ENCODE peak calls at places on chromosomes 6 and 20, in four cellular contexts. F, Q, S and V are unnamed samples.

GRCh38 chr6:29967379-29968010 is 25.2 kb downstream of the HLA-A start:
- DNase-seq in S (no peak), Q (no peak), F (no peak), V (peak; percentile 81)

GRCh38 chr6:8177721-8178120 is 75.4 kb upstream of the EEF1E1 start:
- DNase-seq in S (peak; percentile 48), Q (no peak), F (no peak), V (no peak)

GRCh38 chr20:1163105-1163504 is 21.7 kb downstream of the TMEM74B start:
- DNase-seq in S (no peak), Q (no peak), F (no peak), V (no peak)

GRCh38 chr6:121436966-121437756 is 1.7 kb downstream of the GJA1 start:
- DNase-seq in Q (peak; percentile 56), S (peak; percentile 40), F (peak; percentile 54), V (no peak)

GRCh38 chr20:58224097-58224496 is 4.4 kb downstream of the ANKRD60 start:
- DNase-seq in Q (no peak), F (no peak), S (no peak), V (no peak)

GRCh38 chr6:6901945-6902344 is 205.8 kb upstream of the RREB1 start:
- DNase-seq in S (no peak), Q (no peak), F (no peak), V (no peak)

GRCh38 chr6:165649701-165650137 is 13.3 kb downstream of the PDE10A start:
- DNase-seq in Q (no peak), F (no peak), S (peak; percentile 93), V (no peak)

GRCh38 chr6:139029470-139030210 is 1.1 kb downstream of the ABRACL start:
- DNase-seq in Q (peak; percentile 48), F (peak; percentile 37), S (peak; percentile 59), V (no peak)

GRCh38 chr6:168368971-168369370 is 49.4 kb upstream of the DACT2 start:
- DNase-seq in S (no peak), F (no peak), Q (no peak), V (no peak)

GRCh38 chr20:37417146-37417856 is 71.4 kb downstream of the SRC start:
- DNase-seq in Q (no peak), F (no peak), S (no peak), V (no peak)

GRCh38 chr20:10626896-10627295 is 46.9 kb downstream of the JAG1 start:
- DNase-seq in F (no peak), S (no peak), Q (no peak), V (no peak)

GRCh38 chr6:168377481-168377850 is 57.9 kb upstream of the DACT2 start:
- DNase-seq in S (no peak), Q (no peak), F (no peak), V (no peak)

GRCh38 chr20:17624551-17625245 is 54.8 kb downstream of the DSTN start:
- DNase-seq in Q (no peak), S (no peak), F (no peak), V (no peak)
- TF ChIP-seq BHLHE40 in Q (no peak), S (no peak), F (no peak), V (no peak)

GRCh38 chr20:46509523-46509922 is 3.8 kb downstream of the ZNF334 start:
- DNase-seq in S (no peak), Q (no peak), F (no peak), V (no peak)

GRCh38 chr20:46507760-46508407 is 5.5 kb downstream of the ZNF334 start:
- DNase-seq in F (no peak), S (no peak), Q (no peak), V (no peak)

GRCh38 chr20:46512943-46513844 is at the start of gene ZNF334:
- DNase-seq in Q (no peak), F (no peak), S (peak; percentile 8), V (peak; percentile 69)
- TF ChIP-seq BHLHE40 in Q (no peak), F (no peak), S (no peak), V (no peak)

DNA sequence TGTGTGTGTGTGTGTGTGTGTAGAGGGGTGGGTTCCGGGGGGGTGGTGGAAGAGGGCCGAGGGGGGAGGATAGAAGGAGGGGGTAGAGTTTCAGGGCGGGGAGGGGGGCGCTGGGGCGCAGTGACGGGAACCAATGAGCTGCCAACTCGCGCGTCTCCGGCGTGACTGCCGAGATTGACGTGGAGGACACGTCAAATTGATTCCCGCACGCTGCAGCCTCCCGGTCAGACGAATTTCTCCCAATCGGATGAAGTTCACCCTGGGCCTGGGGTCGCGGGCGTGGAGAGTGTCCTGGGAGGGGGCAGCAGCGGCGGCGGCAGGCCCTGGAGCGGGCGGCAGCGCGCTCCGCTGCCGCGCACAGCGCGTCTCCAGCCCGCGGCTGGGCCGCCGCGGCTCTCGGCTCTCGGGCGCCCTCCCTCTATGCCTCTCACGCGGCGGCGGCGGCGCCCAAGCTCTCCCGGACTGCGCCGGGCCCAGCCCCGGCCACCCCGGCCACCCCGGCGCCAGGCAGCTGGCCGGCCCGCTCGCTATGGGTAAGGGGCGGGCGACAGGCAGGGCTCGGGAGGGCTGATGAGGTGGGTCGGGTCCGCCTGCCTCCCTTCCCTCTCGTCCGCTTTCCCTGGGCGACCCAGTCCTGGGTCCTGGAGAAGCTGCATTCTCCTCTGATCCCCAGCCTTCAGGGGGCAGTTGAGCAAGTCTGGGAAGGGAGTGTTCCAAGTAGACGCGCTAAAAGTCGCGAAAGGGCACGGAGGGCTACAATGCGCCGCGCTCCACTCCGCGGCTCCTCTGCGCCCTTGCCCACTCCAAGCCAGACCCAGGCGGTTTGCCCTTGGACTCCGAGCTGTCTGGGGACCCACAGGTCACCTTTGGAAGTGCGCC is at the start of gene PAX1:
- DNase-seq in Q (peak; percentile 58), S (no peak), F (peak; percentile 16), V (no peak)
- TF ChIP-seq BHLHE40 in Q (no peak), S (no peak), F (no peak), V (no peak)

DNA sequence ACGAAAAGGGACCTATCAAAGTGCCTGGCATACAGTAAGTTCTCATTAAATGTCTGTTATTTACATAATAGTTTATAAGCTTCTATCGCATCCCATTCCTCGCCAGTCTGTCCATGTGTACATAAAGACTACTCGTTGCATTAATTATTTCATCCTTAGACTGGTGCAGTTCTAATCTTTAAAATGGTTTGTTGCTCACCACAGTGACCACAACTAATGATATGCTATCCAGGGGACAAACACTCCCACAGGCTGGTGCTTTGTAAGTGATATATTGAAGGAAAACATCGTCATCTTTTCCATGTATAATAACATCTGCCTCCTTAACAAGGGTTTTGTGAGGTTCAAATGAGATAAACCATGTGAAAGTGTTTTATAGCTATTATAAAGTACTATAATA is 39.0 kb upstream of the HBS1L start:
- DNase-seq in F (no peak), S (no peak), Q (no peak), V (no peak)
- TF ChIP-seq BHLHE40 in F (no peak), S (no peak), Q (no peak), V (no peak)

GRCh38 chr20:38997622-38998021 is 35.5 kb downstream of the DHX35 start:
- DNase-seq in Q (no peak), F (no peak), S (no peak), V (no peak)
- TF ChIP-seq BHLHE40 in Q (no peak), F (no peak), S (no peak), V (no peak)

DNA sequence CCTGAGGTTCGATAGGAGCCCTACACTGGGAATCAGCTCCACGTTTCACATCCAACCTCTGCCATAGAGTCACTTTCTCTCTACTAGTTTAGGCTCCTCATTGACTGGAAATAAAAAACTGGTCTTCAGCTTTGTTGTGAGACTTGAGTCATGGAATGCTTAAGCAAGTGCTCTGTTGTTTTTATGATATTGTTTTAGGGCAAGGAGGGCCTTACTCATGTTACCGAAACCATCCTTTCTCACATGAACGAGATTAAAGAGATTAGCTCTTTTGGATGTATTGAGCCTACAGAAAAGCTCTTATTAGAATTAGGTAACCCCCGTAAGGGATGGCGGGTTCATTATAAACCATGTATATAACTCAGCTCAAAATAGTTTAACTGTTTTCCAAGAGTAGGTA is 6.9 kb upstream of the MOCS1 start:
- DNase-seq in F (no peak), S (no peak), Q (no peak), V (no peak)
- TF ChIP-seq BHLHE40 in F (no peak), S (no peak), Q (no peak), V (no peak)